ENCODE peak calls at places on chromosomes 5 and 9, in nine cellular contexts. One of them, this sample, is unnamed.

GRCh38 chr5:76785493-76785892 is 33.3 kb upstream of the F2RL1 start:
- DNase-seq in IMR-90: peak
- DNase-seq in A549: peak
- DNase-seq in body of pancreas: no peak
- DNase-seq in prostate gland: no peak
- DNase-seq in upper lobe of left lung: no peak
- DNase-seq in lower leg skin: no peak
- DNase-seq in tibial nerve: no peak
- DNase-seq in esophagus squamous epithelium: no peak
- DNase-seq in this sample: no peak

GRCh38 chr5:143129910-143130703 is 273.4 kb downstream of the NR3C1 start:
- DNase-seq in IMR-90: no peak
- DNase-seq in A549: no peak
- DNase-seq in body of pancreas: no peak
- DNase-seq in prostate gland: no peak
- DNase-seq in upper lobe of left lung: no peak
- DNase-seq in lower leg skin: no peak
- DNase-seq in tibial nerve: no peak
- DNase-seq in esophagus squamous epithelium: no peak
- DNase-seq in this sample: no peak

GRCh38 chr9:13896047-13896446 is 417.9 kb downstream of the NFIB start:
- DNase-seq in IMR-90: no peak
- DNase-seq in A549: no peak
- DNase-seq in body of pancreas: no peak
- DNase-seq in prostate gland: no peak
- DNase-seq in upper lobe of left lung: no peak
- DNase-seq in lower leg skin: no peak
- DNase-seq in tibial nerve: no peak
- DNase-seq in esophagus squamous epithelium: no peak
- DNase-seq in this sample: no peak

GRCh38 chr9:91378695-91379127 is 17.0 kb upstream of the AUH start:
- DNase-seq in IMR-90: peak
- DNase-seq in A549: no peak
- DNase-seq in body of pancreas: no peak
- DNase-seq in prostate gland: no peak
- DNase-seq in upper lobe of left lung: no peak
- DNase-seq in lower leg skin: no peak
- DNase-seq in tibial nerve: no peak
- DNase-seq in esophagus squamous epithelium: no peak
- DNase-seq in this sample: no peak

GRCh38 chr5:128631771-128632170 is 93.7 kb upstream of the FBN2 start:
- DNase-seq in IMR-90: no peak
- DNase-seq in A549: no peak
- DNase-seq in body of pancreas: no peak
- DNase-seq in prostate gland: no peak
- DNase-seq in upper lobe of left lung: no peak
- DNase-seq in lower leg skin: no peak
- DNase-seq in tibial nerve: no peak
- DNase-seq in esophagus squamous epithelium: no peak
- DNase-seq in this sample: no peak

GRCh38 chr5:51810592-51810991 is 427.3 kb downstream of the ISL1 start:
- DNase-seq in IMR-90: no peak
- DNase-seq in A549: no peak
- DNase-seq in body of pancreas: no peak
- DNase-seq in prostate gland: peak
- DNase-seq in upper lobe of left lung: no peak
- DNase-seq in lower leg skin: no peak
- DNase-seq in tibial nerve: no peak
- DNase-seq in esophagus squamous epithelium: no peak
- DNase-seq in this sample: no peak

GRCh38 chr9:104795082-104795481 is 31.2 kb downstream of the NIPSNAP3B start:
- DNase-seq in IMR-90: no peak
- DNase-seq in A549: no peak
- DNase-seq in body of pancreas: no peak
- DNase-seq in prostate gland: no peak
- DNase-seq in upper lobe of left lung: no peak
- DNase-seq in lower leg skin: no peak
- DNase-seq in tibial nerve: no peak
- DNase-seq in esophagus squamous epithelium: no peak
- DNase-seq in this sample: no peak

GRCh38 chr5:106523842-106524241 is 1146.9 kb downstream of the EFNA5 start:
- DNase-seq in IMR-90: peak
- DNase-seq in A549: no peak
- DNase-seq in body of pancreas: no peak
- DNase-seq in prostate gland: no peak
- DNase-seq in upper lobe of left lung: no peak
- DNase-seq in lower leg skin: no peak
- DNase-seq in tibial nerve: no peak
- DNase-seq in esophagus squamous epithelium: no peak
- DNase-seq in this sample: no peak

GRCh38 chr5:68243681-68244080 is 28.1 kb downstream of the PIK3R1 start:
- DNase-seq in IMR-90: no peak
- DNase-seq in A549: no peak
- DNase-seq in body of pancreas: no peak
- DNase-seq in prostate gland: no peak
- DNase-seq in upper lobe of left lung: no peak
- DNase-seq in lower leg skin: no peak
- DNase-seq in tibial nerve: no peak
- DNase-seq in esophagus squamous epithelium: no peak
- DNase-seq in this sample: no peak

DNA sequence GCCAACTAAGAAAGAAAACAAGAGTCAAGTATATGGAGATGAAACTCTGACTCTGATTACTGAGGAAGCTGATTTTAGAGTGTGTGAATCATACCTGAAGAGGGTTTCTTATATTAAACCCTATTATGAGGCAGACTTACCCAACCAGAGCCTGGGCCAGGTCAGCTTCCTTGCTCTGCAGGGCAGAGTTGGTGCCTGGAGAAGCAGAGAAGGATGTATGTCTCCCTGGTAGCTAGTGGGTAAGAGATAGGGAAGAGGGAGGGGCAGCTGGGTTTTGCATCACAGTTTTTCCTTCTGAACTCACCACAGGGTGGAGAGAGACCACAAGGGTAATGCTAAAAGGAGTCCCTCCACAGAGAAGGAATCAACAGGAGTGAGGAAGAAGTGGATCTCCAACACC is 104.1 kb downstream of the CMYA5 start:
- DNase-seq in IMR-90: no peak
- DNase-seq in A549: no peak
- DNase-seq in body of pancreas: no peak
- DNase-seq in prostate gland: no peak
- DNase-seq in upper lobe of left lung: no peak
- DNase-seq in lower leg skin: no peak
- DNase-seq in tibial nerve: no peak
- DNase-seq in esophagus squamous epithelium: no peak
- DNase-seq in this sample: no peak
- TF ChIP-seq CTCF in IMR-90: no peak
- TF ChIP-seq CTCF in A549: no peak
- TF ChIP-seq CTCF in body of pancreas: no peak
- TF ChIP-seq CTCF in prostate gland: no peak
- TF ChIP-seq CTCF in upper lobe of left lung: no peak
- TF ChIP-seq CTCF in lower leg skin: no peak
- TF ChIP-seq CTCF in tibial nerve: no peak
- TF ChIP-seq CTCF in esophagus squamous epithelium: no peak
- TF ChIP-seq CTCF in this sample: no peak

GRCh38 chr5:10762776-10763500 is 1.9 kb upstream of the DAP start:
- DNase-seq in IMR-90: peak
- DNase-seq in A549: no peak
- DNase-seq in body of pancreas: no peak
- DNase-seq in prostate gland: peak
- DNase-seq in upper lobe of left lung: no peak
- DNase-seq in lower leg skin: no peak
- DNase-seq in tibial nerve: no peak
- DNase-seq in esophagus squamous epithelium: no peak
- DNase-seq in this sample: no peak
- TF ChIP-seq POLR2A in IMR-90: no peak
- TF ChIP-seq POLR2A in A549: no peak
- TF ChIP-seq POLR2A in body of pancreas: no peak
- TF ChIP-seq POLR2A in prostate gland: no peak
- TF ChIP-seq POLR2A in upper lobe of left lung: no peak
- TF ChIP-seq POLR2A in lower leg skin: no peak
- TF ChIP-seq POLR2A in tibial nerve: no peak
- TF ChIP-seq POLR2A in esophagus squamous epithelium: no peak
- TF ChIP-seq POLR2A in this sample: no peak

GRCh38 chr5:91636351-91636750 is 253.2 kb upstream of the ARRDC3 start:
- DNase-seq in IMR-90: no peak
- DNase-seq in A549: no peak
- DNase-seq in body of pancreas: no peak
- DNase-seq in prostate gland: no peak
- DNase-seq in upper lobe of left lung: no peak
- DNase-seq in lower leg skin: no peak
- DNase-seq in tibial nerve: no peak
- DNase-seq in esophagus squamous epithelium: no peak
- DNase-seq in this sample: no peak
- TF ChIP-seq CTCF in IMR-90: no peak
- TF ChIP-seq CTCF in A549: no peak
- TF ChIP-seq CTCF in body of pancreas: no peak
- TF ChIP-seq CTCF in prostate gland: no peak
- TF ChIP-seq CTCF in upper lobe of left lung: no peak
- TF ChIP-seq CTCF in lower leg skin: no peak
- TF ChIP-seq CTCF in tibial nerve: no peak
- TF ChIP-seq CTCF in esophagus squamous epithelium: no peak
- TF ChIP-seq CTCF in this sample: no peak

DNA sequence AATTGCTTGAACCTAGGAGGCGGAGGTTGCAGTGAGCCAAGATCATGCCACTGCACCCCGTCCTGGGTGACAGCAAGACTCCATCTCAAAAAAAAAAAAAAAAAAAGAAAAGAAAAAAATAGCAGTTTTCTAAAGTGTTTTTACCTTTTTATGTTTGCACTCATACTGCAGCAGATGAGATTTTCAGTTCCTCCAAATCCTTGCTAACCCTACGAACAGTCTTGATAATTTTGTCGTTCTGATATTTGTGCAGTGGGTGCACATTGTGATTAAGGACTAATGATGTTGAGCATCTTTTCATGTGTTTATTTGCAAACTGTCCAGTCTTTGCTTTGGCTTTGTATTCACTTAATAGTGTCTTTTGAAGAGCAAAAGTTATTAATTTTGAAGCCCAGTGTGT is 42.9 kb downstream of the ZCCHC7 start:
- DNase-seq in IMR-90: no peak
- DNase-seq in A549: no peak
- DNase-seq in body of pancreas: no peak
- DNase-seq in prostate gland: no peak
- DNase-seq in upper lobe of left lung: no peak
- DNase-seq in lower leg skin: no peak
- DNase-seq in tibial nerve: no peak
- DNase-seq in esophagus squamous epithelium: no peak
- DNase-seq in this sample: no peak
- TF ChIP-seq POLR2A in IMR-90: no peak
- TF ChIP-seq POLR2A in A549: no peak
- TF ChIP-seq POLR2A in body of pancreas: no peak
- TF ChIP-seq POLR2A in prostate gland: no peak
- TF ChIP-seq POLR2A in upper lobe of left lung: no peak
- TF ChIP-seq POLR2A in lower leg skin: no peak
- TF ChIP-seq POLR2A in tibial nerve: no peak
- TF ChIP-seq POLR2A in esophagus squamous epithelium: no peak
- TF ChIP-seq POLR2A in this sample: no peak

GRCh38 chr5:74625742-74626241 is 14.7 kb downstream of the ENC1 start:
- DNase-seq in IMR-90: no peak
- DNase-seq in A549: no peak
- DNase-seq in body of pancreas: no peak
- DNase-seq in prostate gland: no peak
- DNase-seq in upper lobe of left lung: no peak
- DNase-seq in lower leg skin: no peak
- DNase-seq in tibial nerve: no peak
- DNase-seq in esophagus squamous epithelium: no peak
- DNase-seq in this sample: no peak
- TF ChIP-seq CTCF in IMR-90: no peak
- TF ChIP-seq CTCF in A549: no peak
- TF ChIP-seq CTCF in body of pancreas: peak
- TF ChIP-seq CTCF in prostate gland: no peak
- TF ChIP-seq CTCF in upper lobe of left lung: no peak
- TF ChIP-seq CTCF in lower leg skin: no peak
- TF ChIP-seq CTCF in tibial nerve: no peak
- TF ChIP-seq CTCF in esophagus squamous epithelium: no peak
- TF ChIP-seq CTCF in this sample: no peak

DNA sequence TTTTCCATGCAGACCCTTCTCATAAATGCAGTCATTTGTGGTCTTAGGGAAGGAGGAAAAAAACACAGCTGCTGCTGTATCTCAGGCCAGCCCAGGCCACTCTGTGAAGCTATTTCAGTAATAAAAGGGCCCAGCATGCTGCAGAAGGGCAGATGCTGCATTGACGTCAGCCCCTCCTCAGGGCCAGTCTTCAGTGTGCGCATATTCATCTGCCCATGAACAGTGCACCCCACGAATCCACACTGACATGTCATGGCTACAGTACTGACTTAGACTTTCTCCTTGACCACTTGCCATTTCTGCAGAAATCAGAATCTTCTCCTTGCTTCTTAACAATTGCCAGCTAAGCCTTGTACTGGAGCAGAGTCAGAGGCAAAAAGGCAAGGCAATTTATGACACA is 304.7 kb downstream of the GABRG2 start:
- DNase-seq in IMR-90: no peak
- DNase-seq in A549: no peak
- DNase-seq in body of pancreas: no peak
- DNase-seq in prostate gland: no peak
- DNase-seq in upper lobe of left lung: no peak
- DNase-seq in lower leg skin: no peak
- DNase-seq in tibial nerve: no peak
- DNase-seq in esophagus squamous epithelium: no peak
- DNase-seq in this sample: no peak
- TF ChIP-seq POLR2A in IMR-90: no peak
- TF ChIP-seq POLR2A in A549: no peak
- TF ChIP-seq POLR2A in body of pancreas: no peak
- TF ChIP-seq POLR2A in prostate gland: no peak
- TF ChIP-seq POLR2A in upper lobe of left lung: no peak
- TF ChIP-seq POLR2A in lower leg skin: no peak
- TF ChIP-seq POLR2A in tibial nerve: no peak
- TF ChIP-seq POLR2A in esophagus squamous epithelium: no peak
- TF ChIP-seq POLR2A in this sample: no peak

GRCh38 chr5:41575110-41575779 is 64.8 kb upstream of the PLCXD3 start:
- DNase-seq in IMR-90: no peak
- DNase-seq in A549: no peak
- DNase-seq in body of pancreas: no peak
- DNase-seq in prostate gland: no peak
- DNase-seq in upper lobe of left lung: no peak
- DNase-seq in lower leg skin: no peak
- DNase-seq in tibial nerve: no peak
- DNase-seq in esophagus squamous epithelium: no peak
- DNase-seq in this sample: no peak

GRCh38 chr5:41574391-41574790 is 64.0 kb upstream of the PLCXD3 start:
- DNase-seq in IMR-90: no peak
- DNase-seq in A549: no peak
- DNase-seq in body of pancreas: no peak
- DNase-seq in prostate gland: no peak
- DNase-seq in upper lobe of left lung: no peak
- DNase-seq in lower leg skin: no peak
- DNase-seq in tibial nerve: no peak
- DNase-seq in esophagus squamous epithelium: no peak
- DNase-seq in this sample: no peak
- TF ChIP-seq CTCF in IMR-90: no peak
- TF ChIP-seq CTCF in A549: no peak
- TF ChIP-seq CTCF in body of pancreas: no peak
- TF ChIP-seq CTCF in prostate gland: no peak
- TF ChIP-seq CTCF in upper lobe of left lung: no peak
- TF ChIP-seq CTCF in lower leg skin: no peak
- TF ChIP-seq CTCF in tibial nerve: no peak
- TF ChIP-seq CTCF in esophagus squamous epithelium: no peak
- TF ChIP-seq CTCF in this sample: no peak

This sample was measured in gastrocnemius medialis.